ENCODE peak calls at places on chromosome 22, in four cellular contexts. G, X, I and W are unnamed samples.

GRCh38 chr22:49205401-49205800 is 622.3 kb downstream of the BRD1 start:
- DNase-seq in G (no peak), X (no peak), I (no peak), W (no peak)

GRCh38 chr22:37824674-37825641 is 1.8 kb downstream of the GALR3 start:
- DNase-seq in G (no peak), X (no peak), I (peak), W (no peak)

GRCh38 chr22:18065256-18065655 is 12.5 kb upstream of the PEX26 start:
- DNase-seq in G (no peak), X (no peak), I (no peak), W (no peak)

GRCh38 chr22:22546490-22546889 is 12.6 kb downstream of the PRAME start:
- DNase-seq in G (peak), X (no peak), I (no peak), W (no peak)

GRCh38 chr22:50190182-50190951 is 4.7 kb downstream of the TRABD start:
- DNase-seq in G (peak), X (peak), I (peak), W (no peak)

GRCh38 chr22:46072030-46072881 is 78.1 kb upstream of the PPARA start:
- DNase-seq in G (no peak), X (no peak), I (no peak), W (no peak)

GRCh38 chr22:19807161-19807913 is 46.8 kb downstream of the TBX1 start:
- DNase-seq in G (no peak), X (no peak), I (peak), W (no peak)

GRCh38 chr22:19504900-19505734 is 19.1 kb downstream of the CLDN5 start:
- DNase-seq in G (peak), X (no peak), I (no peak), W (no peak)

GRCh38 chr22:19522190-19522880 is 1.9 kb downstream of the CLDN5 start:
- DNase-seq in G (peak), X (no peak), I (peak), W (no peak)

GRCh38 chr22:30246962-30247376 is 410 bp upstream of the LIF start:
- DNase-seq in G (no peak), X (no peak), I (peak), W (no peak)

GRCh38 chr22:48832592-48832991 is 995.1 kb downstream of the BRD1 start:
- DNase-seq in G (peak), X (no peak), I (no peak), W (no peak)

GRCh38 chr22:25775501-25775900 is 33.5 kb downstream of the MYO18B start:
- DNase-seq in G (no peak), X (no peak), I (peak), W (no peak)

GRCh38 chr22:31818481-31819392 is 64.9 kb downstream of the DEPDC5 start:
- DNase-seq in G (no peak), X (no peak), I (no peak), W (no peak)

GRCh38 chr22:38614331-38615122 is 41.7 kb downstream of the FAM227A start:
- DNase-seq in G (no peak), X (no peak), I (no peak), W (peak)

GRCh38 chr22:49966716-49967332 is 6.3 kb downstream of the PIM3 start:
- DNase-seq in G (no peak), X (no peak), I (peak), W (peak)

GRCh38 chr22:39349506-39349966 is 255 bp upstream of the SYNGR1 start:
- DNase-seq in G (peak), X (no peak), I (peak), W (no peak)

GRCh38 chr22:39723463-39723862 is 152.9 kb downstream of the CACNA1I start:
- DNase-seq in G (no peak), X (no peak), I (no peak), W (no peak)

GRCh38 chr22:28874816-28875320 is 8.5 kb upstream of the ZNRF3 start:
- DNase-seq in G (no peak), X (no peak), I (no peak), W (no peak)

GRCh38 chr22:46835693-46836092 is 73.2 kb downstream of the TBC1D22A start:
- DNase-seq in G (no peak), X (no peak), I (no peak), W (no peak)

GRCh38 chr22:47221840-47222615 is 459.6 kb downstream of the TBC1D22A start:
- DNase-seq in G (no peak), X (no peak), I (peak), W (no peak)

GRCh38 chr22:39419096-39419495 is 19.5 kb downstream of the TAB1 start:
- DNase-seq in G (no peak), X (no peak), I (no peak), W (no peak)

GRCh38 chr22:40951795-40952602 is 821 bp downstream of the RBX1 start:
- DNase-seq in G (no peak), X (peak), I (no peak), W (no peak)
- TF ChIP-seq FOXM1 in G (no peak), X (no peak), I (no peak), W (no peak)

GRCh38 chr22:40739723-40740122 is 60.4 kb downstream of the MCHR1 start:
- DNase-seq in G (no peak), X (no peak), I (no peak), W (no peak)

GRCh38 chr22:40743740-40744139 is 64.5 kb downstream of the MCHR1 start:
- DNase-seq in G (no peak), X (no peak), I (no peak), W (no peak)

GRCh38 chr22:40746428-40747220 is 67.3 kb downstream of the MCHR1 start:
- DNase-seq in G (no peak), X (no peak), I (no peak), W (no peak)

DNA sequence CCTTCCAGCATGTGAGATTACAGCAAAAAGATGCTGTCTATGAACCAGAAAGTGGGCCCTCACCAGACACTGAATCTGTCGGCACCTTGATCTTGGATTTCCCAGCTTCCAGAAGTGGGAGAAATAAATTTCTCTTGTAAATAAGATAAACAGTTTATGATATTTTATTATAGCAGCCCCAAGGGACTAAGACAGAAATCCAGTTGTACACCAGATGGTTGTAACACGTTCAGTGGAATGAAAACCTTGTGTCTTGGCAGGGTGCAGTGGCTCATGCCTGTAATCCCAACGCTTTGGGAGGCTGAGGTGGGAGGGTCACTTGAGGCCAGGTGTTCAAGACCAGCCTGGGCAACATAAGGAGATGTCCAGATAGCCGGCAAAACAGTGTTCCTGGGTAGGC is 61.8 kb downstream of the MCHR1 start:
- DNase-seq in G (no peak), X (no peak), I (no peak), W (no peak)
- TF ChIP-seq MAX in G (no peak), X (no peak), I (no peak), W (no peak)

GRCh38 chr22:43325176-43325575 is 18.0 kb downstream of the SCUBE1 start:
- DNase-seq in G (no peak), X (no peak), I (no peak), W (no peak)
- TF ChIP-seq MXI1 in G (no peak), X (no peak), I (no peak), W (no peak)

DNA sequence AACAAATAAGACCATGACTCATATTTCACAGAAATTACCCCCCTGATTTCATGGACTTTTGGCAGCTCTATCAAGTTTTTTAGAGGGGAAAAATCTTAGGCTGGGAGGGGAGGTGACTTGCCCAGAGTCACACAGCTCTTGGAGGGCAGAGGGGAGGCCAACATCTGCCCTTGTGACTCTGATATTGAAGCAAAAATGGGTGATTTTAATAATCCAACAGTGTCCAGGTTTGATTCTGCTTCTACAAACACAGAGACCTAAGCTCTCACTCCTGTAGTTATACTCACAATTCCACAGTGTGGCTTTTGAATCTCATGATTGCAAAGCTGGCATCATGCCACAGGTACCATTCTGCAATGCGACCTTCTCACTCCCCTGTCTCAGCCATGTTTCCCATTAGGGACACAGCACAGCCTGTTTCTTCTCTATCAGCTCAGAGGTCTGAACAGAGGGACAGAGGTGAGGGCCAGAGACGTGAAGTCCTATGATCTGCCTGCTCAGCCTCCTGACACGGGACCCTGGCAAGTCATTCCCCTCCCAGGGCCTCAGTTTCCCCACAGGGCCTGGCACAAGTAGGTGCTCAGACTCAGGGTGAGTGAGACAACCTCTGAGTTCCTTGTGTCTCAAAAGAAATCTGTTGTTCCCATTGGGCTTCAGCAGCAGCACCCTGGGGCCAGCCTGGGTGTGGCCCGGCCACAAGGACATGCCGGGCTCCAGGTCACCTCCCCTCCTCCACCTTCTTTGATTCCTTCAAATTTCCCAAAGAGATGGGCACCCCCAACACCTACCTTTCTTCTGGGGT is 778 bp downstream of the APOL2 start:
- DNase-seq in G (peak), X (no peak), I (peak), W (no peak)
- TF ChIP-seq FOXM1 in G (no peak), X (no peak), I (no peak), W (no peak)